ENCODE peak calls at places on chromosomes 7 and 10, in eight cellular contexts. S is effector memory CD8-positive, alpha-beta T cell; D is HFFc6; O is fibroblast of lung; A is H1; R is IMR-90; N is NCI-H1105; K is hippocampal formation. I is an unnamed sample.

GRCh38 chr10:91022390-91022789 is 101.5 kb upstream of the ANKRD1 start:
- DNase-seq in S (no peak), D (no peak), O (no peak), A (no peak), R (no peak), N (no peak), K (no peak), I (no peak)

GRCh38 chr7:8282871-8283270 is 20.9 kb upstream of the ICA1 start:
- DNase-seq in S (no peak), D (no peak), O (no peak), A (no peak), R (no peak), N (no peak), K (no peak), I (no peak)

GRCh38 chr10:116752969-116753665 is 10.8 kb upstream of the HSPA12A start:
- DNase-seq in S (no peak), D (no peak), O (no peak), A (no peak), R (no peak), N (no peak), K (peak; percentile 79), I (peak; percentile 66)

GRCh38 chr7:51344406-51344805 is 27.8 kb upstream of the COBL start:
- DNase-seq in S (no peak), D (no peak), O (peak; percentile 3), A (no peak), R (no peak), N (peak; percentile 82), K (no peak), I (no peak)

GRCh38 chr10:42827201-42827600 is 44.6 kb downstream of the BMS1 start:
- DNase-seq in S (no peak), D (no peak), O (no peak), A (peak; percentile 62), R (no peak), N (no peak), K (no peak), I (no peak)

GRCh38 chr7:107867858-107868466 is 23.0 kb upstream of the DLD start:
- DNase-seq in S (no peak), D (no peak), O (no peak), A (no peak), R (no peak), N (no peak), K (no peak), I (no peak)

GRCh38 chr10:88245974-88246511 is 337.1 kb downstream of the RNLS start:
- DNase-seq in S (no peak), D (peak; percentile 30), O (peak; percentile 89), A (no peak), R (peak; percentile 76), N (no peak), K (peak; percentile 10), I (no peak)

GRCh38 chr10:96092999-96093767 is 36.9 kb upstream of the ZNF518A start:
- DNase-seq in S (no peak), D (no peak), O (no peak), A (no peak), R (no peak), N (no peak), K (no peak), I (no peak)

GRCh38 chr10:116096501-116096900 is 176.5 kb downstream of the GFRA1 start:
- DNase-seq in S (no peak), D (no peak), O (no peak), A (no peak), R (no peak), N (no peak), K (no peak), I (no peak)

GRCh38 chr7:45920543-45921380 is at the start of gene IGFBP3:
- DNase-seq in S (no peak), D (peak; percentile 63), O (peak; percentile 78), A (peak; percentile 76), R (peak; percentile 69), N (peak; percentile 83), K (no peak), I (peak; percentile 12)

GRCh38 chr10:63247771-63248170 is 114.6 kb downstream of the NRBF2 start:
- DNase-seq in S (no peak), D (no peak), O (peak; percentile 50), A (no peak), R (peak; percentile 57), N (no peak), K (no peak), I (no peak)

GRCh38 chr10:101214446-101215396 is 14.5 kb downstream of the LBX1 start:
- DNase-seq in S (peak; percentile 69), D (peak; percentile 10), O (peak; percentile 27), A (peak; percentile 95), R (peak; percentile 32), N (peak; percentile 76), K (peak; percentile 0), I (peak; percentile 14)

GRCh38 chr7:44103566-44103940 is 592 bp upstream of the AEBP1 start:
- DNase-seq in S (no peak), D (no peak), O (no peak), A (no peak), R (no peak), N (no peak), K (no peak), I (no peak)

GRCh38 chr7:33072471-33072870 is 9.9 kb upstream of the NT5C3A start:
- DNase-seq in S (no peak), D (peak; percentile 80), O (peak; percentile 85), A (no peak), R (peak; percentile 78), N (no peak), K (no peak), I (no peak)

GRCh38 chr10:117000580-117000979 is 4.4 kb downstream of the SHTN1 start:
- DNase-seq in S (no peak), D (no peak), O (no peak), A (no peak), R (no peak), N (no peak), K (peak; percentile 45), I (no peak)

GRCh38 chr7:19773361-19773760 is at the start of gene TMEM196:
- DNase-seq in S (no peak), D (no peak), O (no peak), A (peak; percentile 73), R (no peak), N (no peak), K (no peak), I (no peak)

GRCh38 chr7:47681241-47681810 is 99.4 kb upstream of the TNS3 start:
- DNase-seq in S (no peak), D (no peak), O (peak; percentile 70), A (no peak), R (no peak), N (no peak), K (no peak), I (no peak)

GRCh38 chr10:66378117-66378876 is 547.5 kb upstream of the LRRTM3 start:
- DNase-seq in S (no peak), D (no peak), O (peak; percentile 4), A (no peak), R (no peak), N (no peak), K (no peak), I (no peak)

GRCh38 chr10:110008518-110009339 is 945 bp downstream of the ADD3 start:
- DNase-seq in S (peak; percentile 46), D (no peak), O (no peak), A (no peak), R (no peak), N (peak; percentile 51), K (no peak), I (no peak)

GRCh38 chr10:61452655-61453641 is at the start of gene TMEM26:
- DNase-seq in S (no peak), D (no peak), O (peak; percentile 63), A (peak; percentile 84), R (peak; percentile 30), N (no peak), K (no peak), I (peak; percentile 4)

GRCh38 chr10:3749597-3750351 is 35.2 kb downstream of the KLF6 start:
- DNase-seq in S (no peak), D (peak; percentile 81), O (peak; percentile 70), A (no peak), R (peak; percentile 90), N (no peak), K (peak; percentile 8), I (no peak)

GRCh38 chr10:97173036-97173435 is 12.7 kb downstream of the SLIT1 start:
- DNase-seq in S (no peak), D (no peak), O (no peak), A (no peak), R (no peak), N (no peak), K (no peak), I (no peak)

GRCh38 chr7:27108390-27109127 is 6.1 kb upstream of the HOXA2 start:
- DNase-seq in S (no peak), D (no peak), O (peak; percentile 88), A (peak; percentile 76), R (peak; percentile 88), N (no peak), K (no peak), I (no peak)

GRCh38 chr7:919114-919442 is 35.4 kb downstream of the ADAP1 start:
- DNase-seq in S (no peak), D (no peak), O (no peak), A (no peak), R (no peak), N (no peak), K (no peak), I (no peak)

GRCh38 chr7:71308105-71308504 is 176.2 kb downstream of the GALNT17 start:
- DNase-seq in S (no peak), D (no peak), O (peak; percentile 93), A (no peak), R (no peak), N (no peak), K (peak; percentile 16), I (no peak)

GRCh38 chr10:61016007-61016406 is 72.0 kb upstream of the RHOBTB1 start:
- DNase-seq in S (no peak), D (no peak), O (no peak), A (no peak), R (no peak), N (no peak), K (no peak), I (no peak)

GRCh38 chr10:106023329-106023728 is 1141.2 kb downstream of the SORCS1 start:
- DNase-seq in S (no peak), D (no peak), O (no peak), A (no peak), R (no peak), N (no peak), K (no peak), I (no peak)

GRCh38 chr7:120064565-120064964 is 208.4 kb upstream of the KCND2 start:
- DNase-seq in S (no peak), D (peak; percentile 24), O (peak; percentile 53), A (no peak), R (peak; percentile 87), N (no peak), K (peak; percentile 18), I (no peak)

GRCh38 chr10:20492447-20492846 is 404.7 kb downstream of the NEBL start:
- DNase-seq in S (no peak), D (no peak), O (no peak), A (no peak), R (no peak), N (no peak), K (no peak), I (no peak)

GRCh38 chr10:92181575-92181974 is 109.3 kb downstream of the CPEB3 start:
- DNase-seq in S (no peak), D (no peak), O (no peak), A (no peak), R (no peak), N (no peak), K (no peak), I (no peak)

GRCh38 chr7:50817561-50817960 is 34.9 kb upstream of the GRB10 start:
- DNase-seq in S (no peak), D (no peak), O (no peak), A (no peak), R (no peak), N (no peak), K (no peak), I (no peak)

GRCh38 chr7:141225916-141226618 is 152.2 kb downstream of the TMEM178B start:
- DNase-seq in S (no peak), D (no peak), O (no peak), A (no peak), R (no peak), N (no peak), K (no peak), I (no peak)

GRCh38 chr7:75967573-75967997 is 26.8 kb downstream of the TMEM120A start:
- DNase-seq in S (no peak), D (no peak), O (no peak), A (no peak), R (peak; percentile 21), N (no peak), K (peak; percentile 20), I (no peak)

GRCh38 chr7:50711271-50712175 is 71.2 kb downstream of the GRB10 start:
- DNase-seq in S (no peak), D (no peak), O (peak; percentile 36), A (no peak), R (peak; percentile 35), N (no peak), K (no peak), I (no peak)